ENCODE peak calls at places on chromosomes 3 and 15, in four cellular contexts. X is A549, J is HepG2, I is K562. Z is an unnamed sample.

GRCh38 chr3:13648744-13649096 is 99.8 kb downstream of the FBLN2 start:
- DNase-seq in X (no peak), J (no peak), I (no peak), Z (no peak)

GRCh38 chr3:172213765-172214358 is 174.5 kb downstream of the FNDC3B start:
- DNase-seq in X (no peak), J (no peak), I (no peak), Z (no peak)

GRCh38 chr3:72960812-72961518 is 35.6 kb upstream of the PPP4R2 start:
- DNase-seq in X (no peak), J (peak; percentile 86), I (no peak), Z (no peak)

GRCh38 chr3:76656531-76657070 is 383.3 kb upstream of the ROBO2 start:
- DNase-seq in X (no peak), J (no peak), I (no peak), Z (no peak)

GRCh38 chr3:116905805-116906204 is 196.2 kb downstream of the TUSC7 start:
- DNase-seq in X (no peak), J (no peak), I (no peak), Z (no peak)

GRCh38 chr3:112579232-112579631 is 17.4 kb downstream of the SLC35A5 start:
- DNase-seq in X (no peak), J (no peak), I (no peak), Z (no peak)

GRCh38 chr3:77412591-77412990 is 372.7 kb downstream of the ROBO2 start:
- DNase-seq in X (no peak), J (no peak), I (no peak), Z (no peak)

GRCh38 chr3:32113566-32113965 is 7.1 kb downstream of the GPD1L start:
- DNase-seq in X (no peak), J (no peak), I (no peak), Z (no peak)

GRCh38 chr3:96059301-96059700 is 755.1 kb upstream of the EPHA6 start:
- DNase-seq in X (no peak), J (no peak), I (no peak), Z (no peak)

GRCh38 chr15:50250789-50251394 is 14.6 kb downstream of the HDC start:
- DNase-seq in X (no peak), J (no peak), I (no peak), Z (no peak)

GRCh38 chr3:159882784-159883779 is 105.6 kb upstream of the IL12A start:
- DNase-seq in X (no peak), J (no peak), I (no peak), Z (peak; percentile 73)

GRCh38 chr3:16134173-16134928 is 40.1 kb upstream of the GALNT15 start:
- DNase-seq in X (no peak), J (no peak), I (no peak), Z (no peak)

GRCh38 chr15:25208735-25209134 is 230.1 kb downstream of the UBE3A start:
- DNase-seq in X (no peak), J (no peak), I (no peak), Z (no peak)

GRCh38 chr3:3800076-3800448 is 831 bp downstream of the LRRN1 start:
- DNase-seq in X (no peak), J (no peak), I (no peak), Z (no peak)

GRCh38 chr15:91412529-91412928 is 312.5 kb downstream of the SV2B start:
- DNase-seq in X (no peak), J (no peak), I (no peak), Z (no peak)

GRCh38 chr15:40949756-40950207 is 3.5 kb upstream of the CHAC1 start:
- DNase-seq in X (no peak), J (peak; percentile 34), I (no peak), Z (no peak)

GRCh38 chr3:152051501-152052404 is 178.3 kb downstream of the SUCNR1 start:
- DNase-seq in X (peak; percentile 12), J (peak; percentile 5), I (peak; percentile 9), Z (no peak)

GRCh38 chr3:123421353-123422174 is 27.3 kb downstream of the ADCY5 start:
- DNase-seq in X (no peak), J (no peak), I (no peak), Z (no peak)

GRCh38 chr3:188776447-188776846 is 395.3 kb upstream of the TPRG1 start:
- DNase-seq in X (no peak), J (no peak), I (no peak), Z (peak; percentile 74)

GRCh38 chr3:158700559-158700958 is 28.1 kb upstream of the LXN start:
- DNase-seq in X (no peak), J (no peak), I (no peak), Z (peak; percentile 91)

GRCh38 chr3:20622304-20622703 is 436.3 kb upstream of the SGO1 start:
- DNase-seq in X (no peak), J (no peak), I (no peak), Z (no peak)

GRCh38 chr15:23687143-23687470 is at the start of gene NDN:
- DNase-seq in X (no peak), J (no peak), I (peak; percentile 68), Z (peak; percentile 3)

GRCh38 chr3:13884851-13885703 is 5.2 kb upstream of the WNT7A start:
- DNase-seq in X (no peak), J (peak; percentile 36), I (peak; percentile 78), Z (no peak)

GRCh38 chr3:141192345-141192744 is 39.3 kb upstream of the PXYLP1 start:
- DNase-seq in X (peak; percentile 90), J (peak; percentile 87), I (peak; percentile 79), Z (peak; percentile 93)

GRCh38 chr15:70854669-70854976 is 666 bp upstream of the LARP6 start:
- DNase-seq in X (peak; percentile 55), J (no peak), I (no peak), Z (peak; percentile 36)

GRCh38 chr3:179428876-179429548 is 22.3 kb downstream of the GNB4 start:
- DNase-seq in X (no peak), J (no peak), I (no peak), Z (no peak)

GRCh38 chr3:57952208-57952631 is 56.0 kb upstream of the FLNB start:
- DNase-seq in X (peak; percentile 87), J (peak; percentile 49), I (peak; percentile 22), Z (peak; percentile 84)

GRCh38 chr15:60553163-60553562 is 74.2 kb upstream of the ICE2 start:
- DNase-seq in X (no peak), J (no peak), I (no peak), Z (no peak)

GRCh38 chr3:170598091-170598502 is 12.2 kb upstream of the SLC7A14 start:
- DNase-seq in X (no peak), J (peak; percentile 61), I (no peak), Z (no peak)

GRCh38 chr3:154089416-154090115 is 31.6 kb upstream of the ARHGEF26 start:
- DNase-seq in X (no peak), J (no peak), I (no peak), Z (no peak)

GRCh38 chr3:52190294-52190841 is 7.6 kb upstream of the ALAS1 start:
- DNase-seq in X (no peak), J (no peak), I (no peak), Z (no peak)
- TF ChIP-seq MYC in X (no peak), J (no peak), I (no peak), Z (no peak)

GRCh38 chr3:56878046-56878445 is 76.3 kb upstream of the ARHGEF3 start:
- DNase-seq in X (no peak), J (no peak), I (no peak), Z (peak; percentile 53)
- TF ChIP-seq JUN in X (no peak), J (no peak), I (no peak), Z (no peak)

GRCh38 chr3:44554626-44555592 is at the start of gene ZKSCAN7:
- DNase-seq in X (no peak), J (peak; percentile 37), I (no peak), Z (peak; percentile 42)
- TF ChIP-seq MYC in X (no peak), J (peak; percentile 40), I (no peak), Z (no peak)

GRCh38 chr3:11671648-11672100 is 28.0 kb upstream of the VGLL4 start:
- DNase-seq in X (peak; percentile 25), J (no peak), I (no peak), Z (peak; percentile 45)
- TF ChIP-seq JUN in X (no peak), J (no peak), I (no peak), Z (no peak)